ENCODE peak calls at places on chromosomes 4 and X, in seven cellular contexts. One of them, this sample, is unnamed.

GRCh38 chr4:41294445-41295062 is 37.8 kb downstream of the UCHL1 start:
- DNase-seq in H9: no peak
- DNase-seq in progenitor cell of endocrine pancreas: no peak
- DNase-seq in kidney epithelial cell: no peak
- DNase-seq in psoas muscle: no peak
- DNase-seq in PC-3: no peak
- DNase-seq in OCI-LY7: peak; percentile 76
- DNase-seq in this sample: no peak

GRCh38 chr4:10546-10870 is 42.6 kb upstream of the ZNF595 start:
- DNase-seq in H9: no peak
- DNase-seq in PC-3: no peak
- DNase-seq in kidney epithelial cell: no peak
- DNase-seq in psoas muscle: no peak
- DNase-seq in OCI-LY7: peak; percentile 15
- DNase-seq in progenitor cell of endocrine pancreas: no peak
- DNase-seq in this sample: no peak

GRCh38 chrX:154892263-154892662 is 6.1 kb downstream of the F8A1 start:
- DNase-seq in OCI-LY7: no peak
- DNase-seq in PC-3: no peak
- DNase-seq in kidney epithelial cell: no peak
- DNase-seq in H9: no peak
- DNase-seq in psoas muscle: no peak
- DNase-seq in progenitor cell of endocrine pancreas: no peak
- DNase-seq in this sample: no peak

GRCh38 chrX:121298499-121298898 is 251.1 kb downstream of the GLUD2 start:
- DNase-seq in progenitor cell of endocrine pancreas: no peak
- DNase-seq in OCI-LY7: no peak
- DNase-seq in kidney epithelial cell: no peak
- DNase-seq in H9: no peak
- DNase-seq in psoas muscle: no peak
- DNase-seq in PC-3: no peak
- DNase-seq in this sample: no peak

GRCh38 chr4:89535251-89535650 is 227.7 kb upstream of the GPRIN3 start:
- DNase-seq in PC-3: no peak
- DNase-seq in H9: no peak
- DNase-seq in kidney epithelial cell: no peak
- DNase-seq in psoas muscle: no peak
- DNase-seq in OCI-LY7: no peak
- DNase-seq in progenitor cell of endocrine pancreas: no peak
- DNase-seq in this sample: no peak

GRCh38 chr4:38802561-38803355 is 1.8 kb downstream of the TLR1 start:
- DNase-seq in kidney epithelial cell: no peak
- DNase-seq in OCI-LY7: peak; percentile 80
- DNase-seq in progenitor cell of endocrine pancreas: no peak
- DNase-seq in PC-3: peak; percentile 7
- DNase-seq in psoas muscle: no peak
- DNase-seq in H9: no peak
- DNase-seq in this sample: no peak

GRCh38 chr4:110309686-110310085 is 111.3 kb upstream of the ELOVL6 start:
- DNase-seq in psoas muscle: no peak
- DNase-seq in kidney epithelial cell: no peak
- DNase-seq in progenitor cell of endocrine pancreas: no peak
- DNase-seq in H9: no peak
- DNase-seq in PC-3: no peak
- DNase-seq in OCI-LY7: no peak
- DNase-seq in this sample: no peak

GRCh38 chrX:275967-276587 is 5.1 kb upstream of the PLCXD1 start:
- DNase-seq in kidney epithelial cell: no peak
- DNase-seq in PC-3: peak; percentile 73
- DNase-seq in psoas muscle: peak; percentile 75
- DNase-seq in OCI-LY7: no peak
- DNase-seq in progenitor cell of endocrine pancreas: no peak
- DNase-seq in H9: peak; percentile 88
- DNase-seq in this sample: peak; percentile 52

GRCh38 chr4:142420461-142421095 is 425.5 kb downstream of the INPP4B start:
- DNase-seq in PC-3: no peak
- DNase-seq in kidney epithelial cell: no peak
- DNase-seq in H9: no peak
- DNase-seq in psoas muscle: no peak
- DNase-seq in progenitor cell of endocrine pancreas: no peak
- DNase-seq in OCI-LY7: no peak
- DNase-seq in this sample: no peak

GRCh38 chrX:49073641-49074575 is at the start of gene PRAF2:
- DNase-seq in PC-3: no peak
- DNase-seq in OCI-LY7: peak; percentile 89
- DNase-seq in H9: peak; percentile 89
- DNase-seq in progenitor cell of endocrine pancreas: peak; percentile 69
- DNase-seq in psoas muscle: peak; percentile 96
- DNase-seq in kidney epithelial cell: peak; percentile 62
- DNase-seq in this sample: peak; percentile 79
- TF ChIP-seq CTCF in PC-3: no peak
- TF ChIP-seq CTCF in OCI-LY7: no peak
- TF ChIP-seq CTCF in H9: no peak
- TF ChIP-seq CTCF in progenitor cell of endocrine pancreas: no peak
- TF ChIP-seq CTCF in psoas muscle: no peak
- TF ChIP-seq CTCF in kidney epithelial cell: no peak
- TF ChIP-seq CTCF in this sample: no peak

GRCh38 chr4:2244947-2245786 is 3.2 kb upstream of the HAUS3 start:
- DNase-seq in OCI-LY7: no peak
- DNase-seq in kidney epithelial cell: no peak
- DNase-seq in H9: peak; percentile 30
- DNase-seq in PC-3: no peak
- DNase-seq in progenitor cell of endocrine pancreas: no peak
- DNase-seq in psoas muscle: peak; percentile 50
- DNase-seq in this sample: no peak

GRCh38 chr4:2241410-2242353 is at the start of the genes HAUS3 and POLN:
- DNase-seq in psoas muscle: peak; percentile 100
- DNase-seq in progenitor cell of endocrine pancreas: peak; percentile 99
- DNase-seq in PC-3: peak; percentile 95
- DNase-seq in kidney epithelial cell: peak; percentile 70
- DNase-seq in OCI-LY7: peak; percentile 98
- DNase-seq in H9: peak; percentile 97
- DNase-seq in this sample: peak; percentile 99

GRCh38 chr4:2245787-2246275 is 3.9 kb upstream of the HAUS3 start:
- DNase-seq in PC-3: no peak
- DNase-seq in kidney epithelial cell: no peak
- DNase-seq in H9: no peak
- DNase-seq in OCI-LY7: no peak
- DNase-seq in psoas muscle: no peak
- DNase-seq in progenitor cell of endocrine pancreas: no peak
- DNase-seq in this sample: no peak

GRCh38 chr4:2246384-2247127 is 4.6 kb upstream of the HAUS3 start:
- DNase-seq in H9: no peak
- DNase-seq in progenitor cell of endocrine pancreas: no peak
- DNase-seq in psoas muscle: peak; percentile 51
- DNase-seq in PC-3: no peak
- DNase-seq in kidney epithelial cell: no peak
- DNase-seq in OCI-LY7: no peak
- DNase-seq in this sample: peak; percentile 3

GRCh38 chr4:2243682-2244380 is 1.9 kb upstream of the HAUS3 start:
- DNase-seq in H9: peak; percentile 31
- DNase-seq in psoas muscle: peak; percentile 74
- DNase-seq in PC-3: no peak
- DNase-seq in kidney epithelial cell: no peak
- DNase-seq in progenitor cell of endocrine pancreas: peak; percentile 9
- DNase-seq in OCI-LY7: peak; percentile 61
- DNase-seq in this sample: no peak
- TF ChIP-seq CTCF in H9: no peak
- TF ChIP-seq CTCF in psoas muscle: peak; percentile 5
- TF ChIP-seq CTCF in PC-3: peak; percentile 24
- TF ChIP-seq CTCF in kidney epithelial cell: peak; percentile 27
- TF ChIP-seq CTCF in progenitor cell of endocrine pancreas: peak; percentile 24
- TF ChIP-seq CTCF in OCI-LY7: peak; percentile 78
- TF ChIP-seq CTCF in this sample: no peak

GRCh38 chr4:153232768-153233167 is 28.5 kb downstream of the TRIM2 start:
- DNase-seq in PC-3: peak; percentile 38
- DNase-seq in kidney epithelial cell: no peak
- DNase-seq in H9: peak; percentile 83
- DNase-seq in OCI-LY7: peak; percentile 30
- DNase-seq in progenitor cell of endocrine pancreas: no peak
- DNase-seq in psoas muscle: no peak
- DNase-seq in this sample: peak; percentile 30
- TF ChIP-seq CTCF in PC-3: peak; percentile 36
- TF ChIP-seq CTCF in kidney epithelial cell: peak; percentile 38
- TF ChIP-seq CTCF in H9: peak; percentile 68
- TF ChIP-seq CTCF in OCI-LY7: peak; percentile 54
- TF ChIP-seq CTCF in progenitor cell of endocrine pancreas: peak; percentile 45
- TF ChIP-seq CTCF in psoas muscle: no peak
- TF ChIP-seq CTCF in this sample: no peak

GRCh38 chr4:172596206-172596605 is 572.4 kb upstream of the GALNT7 start:
- DNase-seq in OCI-LY7: no peak
- DNase-seq in PC-3: peak; percentile 11
- DNase-seq in psoas muscle: no peak
- DNase-seq in H9: peak; percentile 39
- DNase-seq in progenitor cell of endocrine pancreas: no peak
- DNase-seq in kidney epithelial cell: no peak
- DNase-seq in this sample: no peak
- TF ChIP-seq CTCF in OCI-LY7: no peak
- TF ChIP-seq CTCF in PC-3: peak; percentile 46
- TF ChIP-seq CTCF in psoas muscle: no peak
- TF ChIP-seq CTCF in H9: peak; percentile 42
- TF ChIP-seq CTCF in progenitor cell of endocrine pancreas: no peak
- TF ChIP-seq CTCF in kidney epithelial cell: peak; percentile 9
- TF ChIP-seq CTCF in this sample: no peak